ENCODE peak calls at places on chromosomes 7 and 10, in nine cellular contexts. I is NCI-H69; Y is activated CD4-positive, alpha-beta T cell treated with anti-CD3 and anti-CD28 coated beads, Interleukin-2, amount 50 U/mL, for 4 hours; K is stimulated activated CD4-positive, alpha-beta T cell treated with anti-CD3 and anti-CD28 coated beads, Interleukin-2, amount 100 ng/mL, for 48 hours; W is NCI-H2081; M is iPS-NIHi11; C is cardiac fibroblast; R is brain microvascular endothelial cell; H is caudate nucleus. P is an unnamed sample.

GRCh38 chr7:139112316-139112715 is 2.8 kb upstream of the ZC3HAV1 start:
- DNase-seq in R (no peak), W (no peak), Y (no peak), H (no peak), C (no peak), I (no peak), M (no peak), K (no peak), P (no peak)

GRCh38 chr10:84908491-84908890 is 580.1 kb downstream of the CCSER2 start:
- DNase-seq in C (no peak), R (no peak), Y (no peak), I (no peak), K (no peak), M (no peak), H (no peak), W (no peak), P (no peak)

GRCh38 chr7:128168667-128169210 is 72.3 kb upstream of the LEP start:
- DNase-seq in K (no peak), I (peak; percentile 65), Y (no peak), W (no peak), M (peak; percentile 93), H (no peak), R (no peak), C (peak; percentile 19), P (no peak)

GRCh38 chr7:159064121-159064815 is 80.4 kb downstream of the VIPR2 start:
- DNase-seq in C (no peak), Y (no peak), R (no peak), K (no peak), W (no peak), H (no peak), M (no peak), I (no peak), P (no peak)

GRCh38 chr7:5797716-5798115 is 16.3 kb upstream of the RNF216 start:
- DNase-seq in R (no peak), Y (no peak), I (no peak), K (no peak), M (no peak), C (no peak), H (no peak), W (no peak), P (no peak)

GRCh38 chr7:44671069-44671468 is 64.6 kb downstream of the OGDH start:
- DNase-seq in C (no peak), K (no peak), I (no peak), H (no peak), W (no peak), R (no peak), M (no peak), Y (no peak), P (no peak)

GRCh38 chr10:35898722-35899485 is 256.8 kb upstream of the FZD8 start:
- DNase-seq in H (no peak), W (peak; percentile 12), I (peak; percentile 90), C (no peak), K (no peak), Y (no peak), M (no peak), R (no peak), P (no peak)

GRCh38 chr7:140230862-140231778 is 54.3 kb upstream of the KDM7A start:
- DNase-seq in M (peak; percentile 88), W (peak; percentile 82), H (no peak), C (peak; percentile 40), R (peak; percentile 29), K (peak; percentile 55), I (peak; percentile 88), Y (peak; percentile 70), P (no peak)

GRCh38 chr10:62159357-62159756 is 109.3 kb downstream of the RTKN2 start:
- DNase-seq in R (no peak), M (no peak), Y (no peak), K (no peak), W (no peak), H (no peak), C (no peak), I (no peak), P (no peak)

GRCh38 chr7:134593530-134594392 is 44.9 kb downstream of the AKR1B15 start:
- DNase-seq in M (no peak), R (peak; percentile 72), K (no peak), W (no peak), Y (no peak), H (peak; percentile 82), I (no peak), C (peak; percentile 97), P (no peak)

GRCh38 chr10:103803941-103804340 is 51.4 kb downstream of the SH3PXD2A start:
- DNase-seq in I (no peak), R (no peak), M (no peak), W (no peak), Y (no peak), H (no peak), C (no peak), K (no peak), P (no peak)

GRCh38 chr7:8295638-8296361 is 33.8 kb upstream of the ICA1 start:
- DNase-seq in H (peak; percentile 22), C (peak; percentile 85), W (peak; percentile 95), I (peak; percentile 98), R (peak; percentile 67), K (no peak), Y (no peak), M (peak; percentile 86), P (peak; percentile 31)

GRCh38 chr7:32587431-32587948 is 92.2 kb downstream of the AVL9 start:
- DNase-seq in R (peak; percentile 90), I (no peak), K (no peak), W (no peak), H (no peak), C (peak; percentile 94), Y (no peak), M (no peak), P (no peak)

GRCh38 chr7:28083159-28083997 is 97.2 kb downstream of the JAZF1 start:
- DNase-seq in M (no peak), I (no peak), K (no peak), H (no peak), W (no peak), C (peak; percentile 90), R (peak; percentile 40), Y (no peak), P (no peak)

GRCh38 chr7:28070311-28071055 is 110.1 kb downstream of the JAZF1 start:
- DNase-seq in K (no peak), H (no peak), W (no peak), R (no peak), C (no peak), M (no peak), Y (no peak), I (no peak), P (no peak)

GRCh38 chr10:36450385-36450784 is 675.0 kb upstream of the ANKRD30A start:
- DNase-seq in W (no peak), K (no peak), C (peak; percentile 90), H (peak; percentile 3), I (no peak), R (peak; percentile 77), Y (no peak), M (no peak), P (no peak)

GRCh38 chr7:119733480-119733879 is 539.5 kb upstream of the KCND2 start:
- DNase-seq in M (no peak), Y (no peak), W (no peak), H (no peak), K (no peak), I (peak; percentile 46), C (peak; percentile 32), R (no peak), P (no peak)

GRCh38 chr7:48938539-48938938 is 14.2 kb downstream of the CDC14C start:
- DNase-seq in W (no peak), Y (no peak), M (no peak), C (peak; percentile 67), K (no peak), H (no peak), R (no peak), I (no peak), P (no peak)

GRCh38 chr10:22345301-22346086 is at the start of gene SPAG6:
- DNase-seq in I (peak; percentile 84), Y (no peak), R (no peak), K (no peak), C (no peak), W (peak; percentile 48), M (peak; percentile 75), H (peak; percentile 11), P (peak; percentile 36)

GRCh38 chr7:2022021-2022409 is 210.7 kb downstream of the MAD1L1 start:
- DNase-seq in W (no peak), I (no peak), H (no peak), C (no peak), K (no peak), Y (no peak), R (no peak), M (no peak), P (no peak)

GRCh38 chr10:36538945-36539586 is 586.3 kb upstream of the ANKRD30A start:
- DNase-seq in M (no peak), Y (no peak), C (peak; percentile 40), K (no peak), R (peak; percentile 77), H (no peak), W (no peak), I (no peak), P (no peak)